ENCODE peak calls at places on chromosomes 13 and 19, in seven cellular contexts. R is activated naive CD8-positive, alpha-beta T cell treated with anti-CD3 and anti-CD28 coated beads, Interleukin-2, amount 50 U/mL, for 16 hours; Y is activated naive CD4-positive, alpha-beta T cell; B is ascending aorta; P is left cardiac atrium; K is stimulated activated CD4-positive, alpha-beta T cell treated with anti-CD3 and anti-CD28 coated beads, Interleukin-4, amount 100 ng/mL, for 48 hours; L is germinal center. M is an unnamed sample.

GRCh38 chr19:3010871-3011270 is 18.2 kb downstream of the TLE2 start:
- DNase-seq in B (no peak), P (no peak), L (no peak), Y (no peak), R (no peak), K (no peak), M (no peak)

GRCh38 chr19:45336696-45337251 is 3.8 kb upstream of the KLC3 start:
- DNase-seq in B (no peak), K (no peak), P (no peak), Y (no peak), R (no peak), L (no peak), M (peak)

GRCh38 chr13:109288151-109288709 is 498.2 kb downstream of the IRS2 start:
- DNase-seq in Y (no peak), R (no peak), L (no peak), B (no peak), P (no peak), K (no peak), M (no peak)

GRCh38 chr13:82717249-82717648 is 1165.0 kb downstream of the SLITRK1 start:
- DNase-seq in Y (no peak), K (no peak), P (no peak), R (no peak), L (no peak), B (no peak), M (no peak)

GRCh38 chr13:50616101-50616500 is 227.4 kb downstream of the DLEU7 start:
- DNase-seq in L (no peak), R (no peak), P (no peak), B (no peak), K (no peak), Y (no peak), M (no peak)

GRCh38 chr19:3857449-3858003 is 11.3 kb downstream of the ZFR2 start:
- DNase-seq in P (no peak), L (peak), R (no peak), Y (no peak), B (no peak), K (no peak), M (no peak)

GRCh38 chr13:95509521-95510315 is 42.8 kb upstream of the CLDN10 start:
- DNase-seq in P (no peak), K (no peak), Y (no peak), R (no peak), B (no peak), L (no peak), M (no peak)

GRCh38 chr19:54573330-54573872 is at the start of gene LILRA2:
- DNase-seq in B (no peak), R (no peak), Y (no peak), L (peak), K (no peak), P (no peak), M (no peak)

GRCh38 chr19:33883869-33884519 is 87.3 kb downstream of the KCTD15 start:
- DNase-seq in B (no peak), K (no peak), Y (no peak), P (peak), L (no peak), R (no peak), M (no peak)

GRCh38 chr13:80755925-80756324 is 415.0 kb upstream of the SPRY2 start:
- DNase-seq in B (no peak), L (no peak), R (no peak), K (no peak), P (no peak), Y (no peak), M (peak)

GRCh38 chr13:44679602-44680001 is 103.5 kb upstream of the TSC22D1 start:
- DNase-seq in B (no peak), K (no peak), R (no peak), Y (no peak), P (no peak), L (no peak), M (no peak)

GRCh38 chr19:16113727-16114126 is 2.0 kb downstream of the RAB8A start:
- DNase-seq in R (no peak), L (no peak), B (no peak), K (no peak), P (no peak), Y (no peak), M (peak)

GRCh38 chr19:47377801-47378200 is 28.7 kb downstream of the DHX34 start:
- DNase-seq in K (no peak), L (no peak), P (no peak), R (no peak), Y (no peak), B (no peak), M (peak)

GRCh38 chr13:35760678-35761308 is 284.3 kb upstream of the MAB21L1 start:
- DNase-seq in K (no peak), L (no peak), R (no peak), B (no peak), P (no peak), Y (no peak), M (no peak)

GRCh38 chr19:2224754-2225349 is 11.3 kb downstream of the PLEKHJ1 start:
- DNase-seq in R (no peak), K (no peak), B (no peak), L (no peak), Y (no peak), P (no peak), M (no peak)

M was measured in NCI-H82.